ENCODE peak calls at places on chromosomes 13 and 19, in six cellular contexts. T, A, B, K, C and M are unnamed samples.

GRCh38 chr13:65789815-65790214 is 1440.3 kb downstream of the PCDH9 start:
- DNase-seq in B (no peak), C (no peak), A (no peak), T (peak), K (peak), M (peak)

GRCh38 chr13:29594310-29594709 is 1.2 kb downstream of the SLC7A1 start:
- DNase-seq in A (peak), K (peak), C (peak), B (peak), T (peak), M (peak)

GRCh38 chr19:2812414-2813234 is 7.0 kb upstream of the ZNF554 start:
- DNase-seq in K (no peak), A (no peak), T (no peak), B (no peak), C (no peak), M (no peak)

GRCh38 chr13:55432814-55433213 is 1707.9 kb upstream of the PRR20A start:
- DNase-seq in B (no peak), C (no peak), T (no peak), A (no peak), K (no peak), M (no peak)

GRCh38 chr13:48853381-48854102 is 122.2 kb upstream of the FNDC3A start:
- DNase-seq in C (no peak), K (peak), B (no peak), A (no peak), T (peak), M (peak)

GRCh38 chr13:50457430-50458393 is 385.8 kb downstream of the DLEU7 start:
- DNase-seq in B (no peak), C (no peak), A (no peak), K (no peak), T (no peak), M (no peak)

GRCh38 chr19:48964205-48965032 is 690 bp upstream of the FTL start:
- DNase-seq in T (no peak), C (no peak), K (peak), A (no peak), B (no peak), M (no peak)

GRCh38 chr19:459724-460511 is 915 bp downstream of the SHC2 start:
- DNase-seq in B (no peak), K (peak), T (peak), A (peak), C (peak), M (no peak)

GRCh38 chr13:45737571-45738002 is 35.5 kb downstream of the CBY2 start:
- DNase-seq in T (no peak), B (no peak), C (peak), K (no peak), A (no peak), M (no peak)